ENCODE peak calls at places on chromosomes 16 and 17, in nine cellular contexts. One of them, this sample, is unnamed.

GRCh38 chr17:49365667-49366066 is 3.6 kb upstream of the ZNF652 start:
- DNase-seq in Peyer's patch: no peak
- DNase-seq in brain microvascular endothelial cell: no peak
- DNase-seq in NB4: peak; percentile 61
- DNase-seq in small intestine: peak; percentile 23
- DNase-seq in fibroblast of the aortic adventitia: no peak
- DNase-seq in mucosa of descending colon: no peak
- DNase-seq in A549: peak; percentile 66
- DNase-seq in cardiac fibroblast: no peak
- DNase-seq in this sample: peak; percentile 40

GRCh38 chr17:70855401-70856054 is 686.2 kb downstream of the KCNJ2 start:
- DNase-seq in Peyer's patch: no peak
- DNase-seq in brain microvascular endothelial cell: peak; percentile 1
- DNase-seq in NB4: no peak
- DNase-seq in small intestine: no peak
- DNase-seq in fibroblast of the aortic adventitia: no peak
- DNase-seq in mucosa of descending colon: no peak
- DNase-seq in A549: no peak
- DNase-seq in cardiac fibroblast: peak; percentile 39
- DNase-seq in this sample: no peak

GRCh38 chr16:1572664-1573063 is 39.2 kb downstream of the TMEM204 start:
- DNase-seq in Peyer's patch: no peak
- DNase-seq in brain microvascular endothelial cell: no peak
- DNase-seq in NB4: no peak
- DNase-seq in small intestine: no peak
- DNase-seq in fibroblast of the aortic adventitia: no peak
- DNase-seq in mucosa of descending colon: no peak
- DNase-seq in A549: no peak
- DNase-seq in cardiac fibroblast: no peak
- DNase-seq in this sample: no peak

GRCh38 chr17:61474235-61474927 is 22.2 kb downstream of the TBX4 start:
- DNase-seq in Peyer's patch: no peak
- DNase-seq in brain microvascular endothelial cell: no peak
- DNase-seq in NB4: no peak
- DNase-seq in small intestine: no peak
- DNase-seq in fibroblast of the aortic adventitia: peak; percentile 68
- DNase-seq in mucosa of descending colon: peak; percentile 7
- DNase-seq in A549: no peak
- DNase-seq in cardiac fibroblast: no peak
- DNase-seq in this sample: no peak

GRCh38 chr17:59310263-59310920 is 21.1 kb upstream of the YPEL2 start:
- DNase-seq in Peyer's patch: no peak
- DNase-seq in brain microvascular endothelial cell: no peak
- DNase-seq in NB4: no peak
- DNase-seq in small intestine: no peak
- DNase-seq in fibroblast of the aortic adventitia: no peak
- DNase-seq in mucosa of descending colon: no peak
- DNase-seq in A549: no peak
- DNase-seq in cardiac fibroblast: no peak
- DNase-seq in this sample: no peak

GRCh38 chr17:57044976-57045867 is 39.8 kb upstream of the AKAP1 start:
- DNase-seq in Peyer's patch: no peak
- DNase-seq in brain microvascular endothelial cell: no peak
- DNase-seq in NB4: peak; percentile 18
- DNase-seq in small intestine: no peak
- DNase-seq in fibroblast of the aortic adventitia: no peak
- DNase-seq in mucosa of descending colon: no peak
- DNase-seq in A549: no peak
- DNase-seq in cardiac fibroblast: no peak
- DNase-seq in this sample: no peak

GRCh38 chr17:81397314-81398169 is 2.3 kb downstream of the BAHCC1 start:
- DNase-seq in Peyer's patch: no peak
- DNase-seq in brain microvascular endothelial cell: no peak
- DNase-seq in NB4: peak; percentile 82
- DNase-seq in small intestine: peak; percentile 59
- DNase-seq in fibroblast of the aortic adventitia: peak; percentile 75
- DNase-seq in mucosa of descending colon: peak; percentile 67
- DNase-seq in A549: peak; percentile 79
- DNase-seq in cardiac fibroblast: peak; percentile 78
- DNase-seq in this sample: no peak

GRCh38 chr17:1460233-1460632 is 4.2 kb upstream of the CRK start:
- DNase-seq in Peyer's patch: no peak
- DNase-seq in brain microvascular endothelial cell: no peak
- DNase-seq in NB4: no peak
- DNase-seq in small intestine: peak; percentile 96
- DNase-seq in fibroblast of the aortic adventitia: peak; percentile 33
- DNase-seq in mucosa of descending colon: peak; percentile 75
- DNase-seq in A549: peak; percentile 61
- DNase-seq in cardiac fibroblast: peak; percentile 32
- DNase-seq in this sample: no peak

GRCh38 chr16:19389246-19389645 is 28.4 kb upstream of the TMC5 start:
- DNase-seq in Peyer's patch: peak; percentile 39
- DNase-seq in brain microvascular endothelial cell: no peak
- DNase-seq in NB4: peak; percentile 56
- DNase-seq in small intestine: peak; percentile 88
- DNase-seq in fibroblast of the aortic adventitia: peak; percentile 14
- DNase-seq in mucosa of descending colon: peak; percentile 83
- DNase-seq in A549: peak; percentile 43
- DNase-seq in cardiac fibroblast: peak; percentile 29
- DNase-seq in this sample: peak; percentile 26

GRCh38 chr17:1992541-1992940 is 32.6 kb downstream of the RTN4RL1 start:
- DNase-seq in Peyer's patch: no peak
- DNase-seq in brain microvascular endothelial cell: no peak
- DNase-seq in NB4: no peak
- DNase-seq in small intestine: no peak
- DNase-seq in fibroblast of the aortic adventitia: no peak
- DNase-seq in mucosa of descending colon: no peak
- DNase-seq in A549: no peak
- DNase-seq in cardiac fibroblast: no peak
- DNase-seq in this sample: no peak

GRCh38 chr17:73546770-73547345 is 97.4 kb downstream of the SDK2 start:
- DNase-seq in Peyer's patch: peak; percentile 84
- DNase-seq in brain microvascular endothelial cell: no peak
- DNase-seq in NB4: peak; percentile 87
- DNase-seq in small intestine: peak; percentile 73
- DNase-seq in fibroblast of the aortic adventitia: no peak
- DNase-seq in mucosa of descending colon: peak; percentile 76
- DNase-seq in A549: peak; percentile 38
- DNase-seq in cardiac fibroblast: no peak
- DNase-seq in this sample: peak; percentile 11

GRCh38 chr17:44176671-44177501 is 6.4 kb downstream of the ASB16 start:
- DNase-seq in Peyer's patch: no peak
- DNase-seq in brain microvascular endothelial cell: no peak
- DNase-seq in NB4: no peak
- DNase-seq in small intestine: no peak
- DNase-seq in fibroblast of the aortic adventitia: no peak
- DNase-seq in mucosa of descending colon: no peak
- DNase-seq in A549: no peak
- DNase-seq in cardiac fibroblast: no peak
- DNase-seq in this sample: no peak

GRCh38 chr16:89499767-89500166 is 8.4 kb upstream of the SPG7 start:
- DNase-seq in Peyer's patch: no peak
- DNase-seq in brain microvascular endothelial cell: no peak
- DNase-seq in NB4: no peak
- DNase-seq in small intestine: no peak
- DNase-seq in fibroblast of the aortic adventitia: no peak
- DNase-seq in mucosa of descending colon: no peak
- DNase-seq in A549: no peak
- DNase-seq in cardiac fibroblast: no peak
- DNase-seq in this sample: no peak

GRCh38 chr16:89504061-89504460 is 4.1 kb upstream of the SPG7 start:
- DNase-seq in Peyer's patch: no peak
- DNase-seq in brain microvascular endothelial cell: no peak
- DNase-seq in NB4: no peak
- DNase-seq in small intestine: no peak
- DNase-seq in fibroblast of the aortic adventitia: no peak
- DNase-seq in mucosa of descending colon: no peak
- DNase-seq in A549: no peak
- DNase-seq in cardiac fibroblast: no peak
- DNase-seq in this sample: no peak

GRCh38 chr16:89498839-89499238 is 8.5 kb upstream of the ANKRD11 start:
- DNase-seq in Peyer's patch: no peak
- DNase-seq in brain microvascular endothelial cell: no peak
- DNase-seq in NB4: no peak
- DNase-seq in small intestine: no peak
- DNase-seq in fibroblast of the aortic adventitia: no peak
- DNase-seq in mucosa of descending colon: no peak
- DNase-seq in A549: no peak
- DNase-seq in cardiac fibroblast: peak; percentile 72
- DNase-seq in this sample: no peak

GRCh38 chr16:89505204-89506112 is 2.7 kb upstream of the SPG7 start:
- DNase-seq in Peyer's patch: peak; percentile 91
- DNase-seq in brain microvascular endothelial cell: peak; percentile 87
- DNase-seq in NB4: peak; percentile 97
- DNase-seq in small intestine: peak; percentile 100
- DNase-seq in fibroblast of the aortic adventitia: peak; percentile 89
- DNase-seq in mucosa of descending colon: peak; percentile 92
- DNase-seq in A549: peak; percentile 86
- DNase-seq in cardiac fibroblast: peak; percentile 97
- DNase-seq in this sample: peak; percentile 96

GRCh38 chr16:89502319-89502843 is 5.8 kb upstream of the SPG7 start:
- DNase-seq in Peyer's patch: no peak
- DNase-seq in brain microvascular endothelial cell: no peak
- DNase-seq in NB4: no peak
- DNase-seq in small intestine: peak; percentile 97
- DNase-seq in fibroblast of the aortic adventitia: peak; percentile 70
- DNase-seq in mucosa of descending colon: peak; percentile 75
- DNase-seq in A549: peak; percentile 85
- DNase-seq in cardiac fibroblast: peak; percentile 53
- DNase-seq in this sample: no peak
- H3K4me3 ChIP-seq in Peyer's patch: no peak overlapping the region
- H3K4me3 ChIP-seq in brain microvascular endothelial cell: no peak overlapping the region
- H3K4me3 ChIP-seq in NB4: no peak overlapping the region
- H3K4me3 ChIP-seq in small intestine: no peak overlapping the region
- H3K4me3 ChIP-seq in fibroblast of the aortic adventitia: no peak overlapping the region
- H3K4me3 ChIP-seq in mucosa of descending colon: no peak overlapping the region
- H3K4me3 ChIP-seq in A549: no peak overlapping the region
- H3K4me3 ChIP-seq in cardiac fibroblast: no peak overlapping the region
- H3K4me3 ChIP-seq in this sample: no peak overlapping the region

GRCh38 chr16:85220125-85220839 is 108.0 kb upstream of the CIBAR2 start:
- DNase-seq in Peyer's patch: peak; percentile 20
- DNase-seq in brain microvascular endothelial cell: peak; percentile 43
- DNase-seq in NB4: no peak
- DNase-seq in small intestine: peak; percentile 45
- DNase-seq in fibroblast of the aortic adventitia: peak; percentile 88
- DNase-seq in mucosa of descending colon: peak; percentile 73
- DNase-seq in A549: no peak
- DNase-seq in cardiac fibroblast: peak; percentile 58
- DNase-seq in this sample: no peak
- H3K4me3 ChIP-seq in Peyer's patch: peak overlapping the region; percentile 38
- H3K4me3 ChIP-seq in brain microvascular endothelial cell: peak overlapping the region; percentile 33
- H3K4me3 ChIP-seq in NB4: no peak overlapping the region
- H3K4me3 ChIP-seq in small intestine: no peak overlapping the region
- H3K4me3 ChIP-seq in fibroblast of the aortic adventitia: peak overlapping the region; percentile 45
- H3K4me3 ChIP-seq in mucosa of descending colon: no peak overlapping the region
- H3K4me3 ChIP-seq in A549: no peak overlapping the region
- H3K4me3 ChIP-seq in cardiac fibroblast: peak overlapping the region; percentile 8
- H3K4me3 ChIP-seq in this sample: no peak overlapping the region

GRCh38 chr16:24221219-24221618 is 34.9 kb upstream of the CACNG3 start:
- DNase-seq in Peyer's patch: no peak
- DNase-seq in brain microvascular endothelial cell: no peak
- DNase-seq in NB4: no peak
- DNase-seq in small intestine: no peak
- DNase-seq in fibroblast of the aortic adventitia: no peak
- DNase-seq in mucosa of descending colon: no peak
- DNase-seq in A549: no peak
- DNase-seq in cardiac fibroblast: no peak
- DNase-seq in this sample: no peak
- H3K4me3 ChIP-seq in Peyer's patch: no peak overlapping the region
- H3K4me3 ChIP-seq in brain microvascular endothelial cell: no peak overlapping the region
- H3K4me3 ChIP-seq in NB4: no peak overlapping the region
- H3K4me3 ChIP-seq in small intestine: no peak overlapping the region
- H3K4me3 ChIP-seq in fibroblast of the aortic adventitia: no peak overlapping the region
- H3K4me3 ChIP-seq in mucosa of descending colon: no peak overlapping the region
- H3K4me3 ChIP-seq in A549: no peak overlapping the region
- H3K4me3 ChIP-seq in cardiac fibroblast: no peak overlapping the region
- H3K4me3 ChIP-seq in this sample: no peak overlapping the region

DNA sequence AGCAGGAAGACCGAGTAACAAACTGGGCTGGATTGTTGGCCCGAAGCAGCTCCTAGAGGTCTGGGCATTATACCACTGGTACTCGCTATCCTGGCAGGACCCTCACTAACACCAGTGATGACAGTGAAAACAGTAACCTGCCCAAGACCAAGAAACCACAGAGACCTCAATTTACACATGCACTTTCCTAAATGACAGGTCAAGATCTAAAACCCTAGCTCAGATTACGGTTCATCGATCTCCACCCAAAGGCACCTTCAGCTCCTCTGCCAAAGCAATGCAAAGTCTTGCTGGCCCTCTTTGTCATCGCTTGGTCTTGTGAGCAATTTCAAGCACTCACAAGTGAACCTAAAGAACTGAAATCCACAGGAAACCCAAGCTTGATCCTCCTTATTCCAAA is 1.5 kb downstream of the PIP4K2B start:
- DNase-seq in Peyer's patch: no peak
- DNase-seq in brain microvascular endothelial cell: no peak
- DNase-seq in NB4: no peak
- DNase-seq in small intestine: no peak
- DNase-seq in fibroblast of the aortic adventitia: no peak
- DNase-seq in mucosa of descending colon: no peak
- DNase-seq in A549: no peak
- DNase-seq in cardiac fibroblast: peak; percentile 15
- DNase-seq in this sample: no peak
- H3K4me3 ChIP-seq in Peyer's patch: peak overlapping the region; percentile 22
- H3K4me3 ChIP-seq in brain microvascular endothelial cell: peak overlapping the region; percentile 88
- H3K4me3 ChIP-seq in NB4: peak overlapping the region; percentile 81
- H3K4me3 ChIP-seq in small intestine: peak overlapping the region; percentile 78
- H3K4me3 ChIP-seq in fibroblast of the aortic adventitia: peak overlapping the region; percentile 91
- H3K4me3 ChIP-seq in mucosa of descending colon: no peak overlapping the region
- H3K4me3 ChIP-seq in A549: peak overlapping the region; percentile 91
- H3K4me3 ChIP-seq in cardiac fibroblast: peak overlapping the region; percentile 80
- H3K4me3 ChIP-seq in this sample: peak overlapping the region; percentile 53

GRCh38 chr16:89697161-89697615 is 4.3 kb downstream of the SPATA2L start:
- DNase-seq in Peyer's patch: no peak
- DNase-seq in brain microvascular endothelial cell: no peak
- DNase-seq in NB4: peak; percentile 14
- DNase-seq in small intestine: no peak
- DNase-seq in fibroblast of the aortic adventitia: no peak
- DNase-seq in mucosa of descending colon: peak; percentile 41
- DNase-seq in A549: no peak
- DNase-seq in cardiac fibroblast: no peak
- DNase-seq in this sample: no peak
- H3K4me3 ChIP-seq in Peyer's patch: no peak overlapping the region
- H3K4me3 ChIP-seq in brain microvascular endothelial cell: no peak overlapping the region
- H3K4me3 ChIP-seq in NB4: no peak overlapping the region
- H3K4me3 ChIP-seq in small intestine: no peak overlapping the region
- H3K4me3 ChIP-seq in fibroblast of the aortic adventitia: no peak overlapping the region
- H3K4me3 ChIP-seq in mucosa of descending colon: no peak overlapping the region
- H3K4me3 ChIP-seq in A549: no peak overlapping the region
- H3K4me3 ChIP-seq in cardiac fibroblast: no peak overlapping the region
- H3K4me3 ChIP-seq in this sample: no peak overlapping the region